ENCODE peak calls at places on chromosome 7, in seven cellular contexts. T, L, R, B, N, K and P are unnamed samples. For H3K4me1, the result is how much of the 10 kb centered on the place peaks cover.

GRCh38 chr7:122433765-122434164 is 129.2 kb upstream of the FEZF1 start:
- DNase-seq in T (no peak), N (no peak), B (no peak), K (no peak), L (no peak), R (no peak), P (no peak)

GRCh38 chr7:46153951-46154787 is 233.1 kb upstream of the IGFBP3 start:
- DNase-seq in N (no peak), K (no peak), R (no peak), L (no peak), B (peak), T (peak), P (peak)

GRCh38 chr7:116910367-116910766 is 42.9 kb upstream of the ST7 start:
- DNase-seq in R (no peak), T (no peak), K (no peak), L (no peak), N (no peak), B (no peak), P (no peak)

GRCh38 chr7:152876749-152877148 is 117.2 kb downstream of the ACTR3B start:
- DNase-seq in K (no peak), B (no peak), N (no peak), L (no peak), T (no peak), R (no peak), P (no peak)

GRCh38 chr7:38545977-38546376 is 85.2 kb downstream of the AMPH start:
- DNase-seq in K (no peak), T (no peak), R (no peak), B (no peak), N (no peak), L (no peak), P (no peak)

GRCh38 chr7:144834516-144835165 is 1.2 kb downstream of the TPK1 start:
- DNase-seq in L (peak), N (no peak), K (peak), T (peak), R (no peak), B (peak), P (peak)

GRCh38 chr7:103702982-103703381 is 257.0 kb upstream of the SLC26A5 start:
- DNase-seq in K (no peak), B (no peak), N (no peak), R (no peak), L (no peak), T (no peak), P (no peak)

GRCh38 chr7:94908204-94909022 is 1.0 kb downstream of the PPP1R9A start:
- DNase-seq in N (peak), K (peak), B (peak), R (peak), T (no peak), L (peak), P (peak)

GRCh38 chr7:77479536-77480088 is 57.5 kb upstream of the PTPN12 start:
- DNase-seq in B (peak), L (no peak), R (no peak), K (no peak), N (no peak), T (no peak), P (peak)

GRCh38 chr7:143263266-143264195 is at the start of gene GSTK1:
- DNase-seq in N (peak), L (peak), B (peak), K (peak), R (peak), T (peak), P (peak)

GRCh38 chr7:5689716-5690115 is 91.7 kb downstream of the RNF216 start:
- DNase-seq in R (no peak), L (no peak), N (no peak), T (no peak), B (no peak), K (no peak), P (peak)

GRCh38 chr7:95723583-95724180 is 48.7 kb upstream of the DYNC1I1 start:
- DNase-seq in B (peak), R (no peak), L (peak), N (no peak), K (no peak), T (peak), P (peak)

GRCh38 chr7:27143950-27144798 is 693 bp upstream of the HOXA5 start:
- DNase-seq in B (no peak), R (peak), T (no peak), L (no peak), K (no peak), N (no peak), P (no peak)

GRCh38 chr7:50720295-50720694 is 62.4 kb downstream of the GRB10 start:
- DNase-seq in K (no peak), L (no peak), B (no peak), R (no peak), N (no peak), T (no peak), P (no peak)

GRCh38 chr7:50717186-50717585 is 65.5 kb downstream of the GRB10 start:
- DNase-seq in N (no peak), R (no peak), L (no peak), K (no peak), T (no peak), B (no peak), P (no peak)

GRCh38 chr7:50721160-50721559 is 61.5 kb downstream of the GRB10 start:
- DNase-seq in L (no peak), T (no peak), K (no peak), B (peak), R (no peak), N (no peak), P (no peak)

GRCh38 chr7:50718311-50718710 is 64.4 kb downstream of the GRB10 start:
- DNase-seq in K (no peak), L (no peak), N (no peak), T (no peak), R (no peak), B (no peak), P (no peak)

DNA sequence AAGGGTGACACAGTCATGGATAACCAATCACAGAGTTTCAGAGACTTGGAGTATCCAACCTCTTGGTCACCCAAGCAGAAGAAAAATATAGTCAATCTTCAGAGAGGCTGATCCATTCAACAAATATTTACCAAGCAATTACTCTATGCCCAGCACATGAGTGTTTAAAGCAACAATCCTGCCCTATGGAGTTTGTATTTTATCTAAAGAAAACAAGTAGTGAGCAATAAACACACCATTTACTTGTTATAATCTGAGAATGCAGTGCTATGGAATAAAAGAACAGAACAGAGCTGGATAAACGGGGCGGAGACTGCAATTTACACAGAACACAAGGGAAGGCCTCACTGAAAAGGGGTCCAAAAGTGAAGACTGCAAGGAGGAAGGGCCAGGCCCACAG is 63.8 kb downstream of the GRB10 start:
- DNase-seq in L (no peak), T (no peak), N (no peak), R (no peak), B (no peak), K (no peak), P (peak)
- H3K4me1 ChIP-seq in L (under half), T (under half), N (half or more), R (under half), B (under half), K (under half), P (under half)

GRCh38 chr7:132133501-132133900 is 442.8 kb downstream of the PLXNA4 start:
- DNase-seq in B (no peak), L (no peak), R (no peak), N (no peak), K (no peak), T (no peak), P (no peak)

GRCh38 chr7:132134814-132135445 is 441.3 kb downstream of the PLXNA4 start:
- DNase-seq in B (no peak), R (peak), L (no peak), N (no peak), T (no peak), K (no peak), P (no peak)

GRCh38 chr7:132135986-132136385 is 440.3 kb downstream of the PLXNA4 start:
- DNase-seq in K (no peak), B (no peak), R (peak), T (no peak), N (no peak), L (no peak), P (no peak)

GRCh38 chr7:132130497-132130896 is 445.8 kb downstream of the PLXNA4 start:
- DNase-seq in T (no peak), K (no peak), L (no peak), N (no peak), R (peak), B (no peak), P (no peak)

DNA sequence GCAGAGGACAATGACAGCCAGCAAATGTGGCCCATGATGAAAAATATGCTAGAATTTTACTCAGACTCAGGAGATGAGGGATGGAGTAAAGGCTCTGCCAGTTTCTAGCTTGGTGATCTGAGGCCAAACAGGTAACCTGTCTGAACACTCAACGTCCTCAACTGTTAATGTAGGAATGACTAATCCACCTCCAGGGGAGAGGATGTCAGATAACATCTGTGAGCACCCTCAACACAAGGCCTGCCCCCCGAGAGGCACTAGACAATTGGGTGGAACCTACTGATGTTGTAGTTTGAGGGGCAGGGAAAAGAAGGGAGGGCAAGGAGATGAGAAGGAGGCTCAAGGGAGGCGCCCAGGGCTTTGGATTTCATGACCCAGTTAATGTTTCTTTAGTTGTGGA is 445.1 kb downstream of the PLXNA4 start:
- DNase-seq in T (no peak), R (no peak), L (no peak), K (no peak), N (no peak), B (no peak), P (no peak)
- H3K4me1 ChIP-seq in T (under half), R (under half), L (under half), K (under half), N (under half), B (under half), P (under half)

GRCh38 chr7:20306499-20306946 is 24.2 kb upstream of the ITGB8 start:
- DNase-seq in T (no peak), R (no peak), K (no peak), L (no peak), B (no peak), N (no peak), P (peak)

GRCh38 chr7:20305726-20306125 is 25.0 kb upstream of the ITGB8 start:
- DNase-seq in L (no peak), R (no peak), K (no peak), B (no peak), N (no peak), T (no peak), P (no peak)

GRCh38 chr7:20307119-20307518 is 23.6 kb upstream of the ITGB8 start:
- DNase-seq in L (no peak), B (peak), K (no peak), N (no peak), R (no peak), T (peak), P (no peak)

GRCh38 chr7:20302866-20303265 is 27.8 kb upstream of the ITGB8 start:
- DNase-seq in K (no peak), B (no peak), L (no peak), R (no peak), T (no peak), N (no peak), P (no peak)

GRCh38 chr7:20304366-20304765 is 26.3 kb upstream of the ITGB8 start:
- DNase-seq in K (no peak), R (no peak), T (no peak), L (no peak), N (no peak), B (peak), P (peak)
- H3K4me1 ChIP-seq in K (under half), R (under half), T (under half), L (under half), N (under half), B (under half), P (under half)

GRCh38 chr7:102410123-102410522 is 14.0 kb downstream of the PRKRIP1 start:
- DNase-seq in L (no peak), K (no peak), B (no peak), R (no peak), N (no peak), T (no peak), P (no peak)

GRCh38 chr7:102412548-102412947 is 16.4 kb downstream of the PRKRIP1 start:
- DNase-seq in N (no peak), K (no peak), B (peak), T (peak), L (peak), R (peak), P (no peak)

GRCh38 chr7:102407910-102408309 is 11.7 kb downstream of the PRKRIP1 start:
- DNase-seq in B (no peak), K (no peak), R (no peak), T (no peak), N (no peak), L (no peak), P (no peak)

GRCh38 chr7:102410918-102411317 is 14.8 kb downstream of the PRKRIP1 start:
- DNase-seq in R (no peak), N (no peak), L (no peak), T (no peak), K (no peak), B (no peak), P (no peak)

DNA sequence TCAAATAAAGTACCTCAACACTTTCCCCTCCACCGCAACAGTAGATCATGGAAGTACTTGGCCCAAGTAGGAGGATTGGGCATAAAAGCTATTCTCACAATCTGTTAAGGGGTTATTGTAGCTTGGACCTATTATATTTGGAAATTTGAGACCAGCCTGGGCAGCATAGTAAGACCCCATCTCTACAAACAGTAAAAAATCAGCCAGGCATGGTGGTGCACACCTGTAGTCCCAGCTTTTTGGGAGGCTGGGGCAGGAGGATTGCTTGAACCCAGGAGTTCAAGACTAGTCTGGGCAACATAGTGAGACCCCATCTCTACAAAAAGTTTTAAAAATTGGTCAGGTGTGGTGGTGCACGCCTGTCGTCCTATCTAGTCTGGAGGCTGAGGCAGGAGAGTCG is 13.2 kb downstream of the PRKRIP1 start:
- DNase-seq in K (no peak), B (no peak), R (no peak), N (no peak), T (no peak), L (no peak), P (no peak)
- H3K4me1 ChIP-seq in K (under half), B (under half), R (under half), N (under half), T (under half), L (under half), P (under half)

DNA sequence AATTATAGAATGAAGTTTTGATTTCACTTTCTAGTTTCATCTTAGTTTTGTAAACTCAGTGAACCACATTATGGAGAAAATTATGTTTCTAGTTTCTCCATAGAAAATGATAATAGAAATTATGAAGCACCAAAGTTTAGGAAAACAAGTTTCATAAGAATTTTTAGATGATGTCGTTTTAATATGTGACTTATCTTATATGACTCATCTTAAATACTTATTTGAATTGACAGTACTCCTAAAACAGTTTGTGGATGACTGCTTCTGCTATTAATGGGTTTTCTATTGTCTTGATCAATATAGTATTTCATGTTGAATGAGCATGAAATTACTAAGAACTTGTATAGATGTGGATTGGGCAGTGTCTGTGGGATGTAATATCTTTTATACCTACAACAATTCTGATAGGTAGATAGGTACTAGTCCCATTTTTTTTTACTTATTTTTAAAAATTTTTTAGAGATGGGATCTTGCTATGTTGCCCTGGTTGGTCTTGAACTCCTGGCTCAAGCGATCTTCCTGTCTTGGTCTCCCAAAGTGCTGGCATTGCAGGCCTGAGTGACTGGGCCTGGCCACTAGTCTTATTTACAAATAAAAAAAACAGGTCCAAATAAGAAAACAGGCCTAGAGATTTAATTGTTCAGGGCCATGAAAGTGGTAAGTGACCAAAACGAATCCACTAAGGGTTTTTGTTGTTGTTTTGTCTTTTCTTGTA is 3.7 kb downstream of the HBP1 start:
- DNase-seq in B (no peak), L (no peak), R (no peak), N (no peak), T (no peak), K (no peak), P (no peak)
- H3K4me1 ChIP-seq in B (under half), L (under half), R (half or more), N (half or more), T (under half), K (under half), P (under half)

DNA sequence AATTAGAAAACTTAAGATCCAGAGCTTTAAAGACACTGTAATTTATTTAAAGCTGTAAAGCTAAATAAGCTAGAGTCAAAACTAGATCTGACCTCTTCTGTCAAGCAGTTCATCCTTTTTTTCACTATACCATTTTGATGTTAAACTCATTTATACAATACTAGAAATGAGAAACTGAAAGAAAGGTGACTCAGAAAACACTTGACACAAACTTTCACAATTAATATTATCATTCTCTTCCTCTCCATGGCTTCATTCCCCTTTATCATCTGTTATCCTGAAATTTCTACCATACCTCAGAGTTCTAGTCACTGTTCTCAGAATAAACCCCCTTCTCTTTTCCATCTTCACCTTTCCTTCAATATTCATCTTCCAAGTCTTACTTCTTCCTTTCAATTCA is 1.3 kb downstream of the FIGNL1 start:
- DNase-seq in L (no peak), T (no peak), B (no peak), N (no peak), K (no peak), R (no peak), P (no peak)
- H3K4me1 ChIP-seq in L (under half), T (under half), B (under half), N (under half), K (under half), R (under half), P (under half)

GRCh38 chr7:22858640-22859561 is 36.3 kb upstream of the TOMM7 start:
- DNase-seq in K (no peak), T (no peak), B (peak), L (no peak), N (no peak), R (no peak), P (no peak)
- H3K4me1 ChIP-seq in K (under half), T (under half), B (half or more), L (under half), N (under half), R (under half), P (under half)

GRCh38 chr7:36185732-36186131 is 32.7 kb downstream of the EEPD1 start:
- DNase-seq in L (no peak), R (no peak), N (no peak), K (no peak), B (no peak), T (no peak), P (no peak)
- H3K4me1 ChIP-seq in L (under half), R (under half), N (under half), K (under half), B (under half), T (under half), P (under half)